ENCODE peak calls at places on chromosomes 16 and 17, in four cellular contexts. W is activated CD8-positive, alpha-beta memory T cell treated with anti-CD3 and anti-CD28 coated beads for 1 hour; Z is thyroid gland; C is activated CD4-positive, alpha-beta T cell treated with anti-CD3 and anti-CD28 coated beads, Interleukin-2, amount 50 U/mL, for 1 hour. A is an unnamed sample.
A peak's percentile ranks its signal among the peaks of the same experiment; 100 is the strongest.

GRCh38 chr17:17170346-17170976 is 35.7 kb downstream of the PLD6 start:
- DNase-seq in W (no peak), Z (peak; percentile 77), C (no peak), A (no peak)

GRCh38 chr16:51290886-51291285 is 139.8 kb upstream of the SALL1 start:
- DNase-seq in W (no peak), Z (no peak), C (no peak), A (no peak)

GRCh38 chr17:65530158-65530984 is 31.1 kb downstream of the AXIN2 start:
- DNase-seq in W (no peak), Z (peak; percentile 91), C (no peak), A (no peak)

GRCh38 chr16:76780556-76780955 is 410.4 kb upstream of the MON1B start:
- DNase-seq in W (no peak), Z (no peak), C (no peak), A (no peak)

GRCh38 chr17:81171941-81172340 is 5.9 kb upstream of the AATK start:
- DNase-seq in W (no peak), Z (no peak), C (no peak), A (no peak)

GRCh38 chr17:40346061-40346767 is 18.3 kb downstream of the GJD3 start:
- DNase-seq in W (no peak), Z (no peak), C (no peak), A (no peak)

GRCh38 chr16:8858994-8859912 is 9.6 kb downstream of the CARHSP1 start:
- DNase-seq in W (no peak), Z (no peak), C (no peak), A (no peak)

GRCh38 chr16:29757950-29758466 is 12.2 kb upstream of the C16orf54 start:
- DNase-seq in W (no peak), Z (peak; percentile 74), C (no peak), A (no peak)

GRCh38 chr16:3606441-3606840 is 5.0 kb downstream of the SLX4 start:
- DNase-seq in W (no peak), Z (no peak), C (no peak), A (no peak)

GRCh38 chr16:3646348-3646920 is 8.1 kb upstream of the DNASE1 start:
- DNase-seq in W (no peak), Z (no peak), C (no peak), A (no peak)

A was measured in germinal center.